ENCODE peak calls at places on chromosomes 13 and 19, in four cellular contexts. One of them, this sample, is unnamed.
A peak's percentile ranks its signal among the peaks of the same experiment; 100 is the strongest.

GRCh38 chr19:32098953-32099352 is 246.5 kb upstream of the ZNF507 start:
- DNase-seq in AG20443: no peak
- DNase-seq in caudate nucleus: no peak
- DNase-seq in NCI-H1436 treated with DMSO at 0.1 percent for 48 hours: no peak
- DNase-seq in this sample: no peak

GRCh38 chr13:59111711-59112110 is 1052.0 kb downstream of the DIAPH3 start:
- DNase-seq in AG20443: peak; percentile 39
- DNase-seq in caudate nucleus: no peak
- DNase-seq in NCI-H1436 treated with DMSO at 0.1 percent for 48 hours: no peak
- DNase-seq in this sample: no peak

GRCh38 chr19:17303167-17303939 is at the start of gene ABHD8:
- DNase-seq in AG20443: peak; percentile 95
- DNase-seq in caudate nucleus: peak; percentile 72
- DNase-seq in NCI-H1436 treated with DMSO at 0.1 percent for 48 hours: peak; percentile 68
- DNase-seq in this sample: peak; percentile 97

GRCh38 chr13:20132052-20132634 is 28.7 kb downstream of the GJA3 start:
- DNase-seq in AG20443: no peak
- DNase-seq in caudate nucleus: no peak
- DNase-seq in NCI-H1436 treated with DMSO at 0.1 percent for 48 hours: no peak
- DNase-seq in this sample: no peak

GRCh38 chr19:41428481-41428859 is 1.3 kb upstream of the B3GNT8 start:
- DNase-seq in AG20443: no peak
- DNase-seq in caudate nucleus: no peak
- DNase-seq in NCI-H1436 treated with DMSO at 0.1 percent for 48 hours: no peak
- DNase-seq in this sample: no peak

GRCh38 chr19:33294058-33294798 is 8.1 kb downstream of the CEBPA start:
- DNase-seq in AG20443: no peak
- DNase-seq in caudate nucleus: no peak
- DNase-seq in NCI-H1436 treated with DMSO at 0.1 percent for 48 hours: no peak
- DNase-seq in this sample: no peak

GRCh38 chr19:30565680-30566079 is 193.5 kb downstream of the ZNF536 start:
- DNase-seq in AG20443: no peak
- DNase-seq in caudate nucleus: no peak
- DNase-seq in NCI-H1436 treated with DMSO at 0.1 percent for 48 hours: no peak
- DNase-seq in this sample: no peak

GRCh38 chr19:871446-872265 is 12.2 kb downstream of the CFD start:
- DNase-seq in AG20443: no peak
- DNase-seq in caudate nucleus: no peak
- DNase-seq in NCI-H1436 treated with DMSO at 0.1 percent for 48 hours: no peak
- DNase-seq in this sample: no peak

GRCh38 chr13:97268772-97269171 is 46.6 kb downstream of the MBNL2 start:
- DNase-seq in AG20443: no peak
- DNase-seq in caudate nucleus: no peak
- DNase-seq in NCI-H1436 treated with DMSO at 0.1 percent for 48 hours: no peak
- DNase-seq in this sample: peak; percentile 47

GRCh38 chr19:34772697-34773554 is at the start of gene ZNF599:
- DNase-seq in AG20443: peak; percentile 95
- DNase-seq in caudate nucleus: peak; percentile 63
- DNase-seq in NCI-H1436 treated with DMSO at 0.1 percent for 48 hours: peak; percentile 46
- DNase-seq in this sample: peak; percentile 93

GRCh38 chr13:74246398-74246975 is 112.3 kb upstream of the KLF12 start:
- DNase-seq in AG20443: no peak
- DNase-seq in caudate nucleus: no peak
- DNase-seq in NCI-H1436 treated with DMSO at 0.1 percent for 48 hours: no peak
- DNase-seq in this sample: peak; percentile 38

GRCh38 chr13:66200555-66200954 is 1029.6 kb downstream of the PCDH9 start:
- DNase-seq in AG20443: no peak
- DNase-seq in caudate nucleus: no peak
- DNase-seq in NCI-H1436 treated with DMSO at 0.1 percent for 48 hours: no peak
- DNase-seq in this sample: no peak

GRCh38 chr13:48636550-48636949 is 17.2 kb upstream of the CYSLTR2 start:
- DNase-seq in AG20443: no peak
- DNase-seq in caudate nucleus: no peak
- DNase-seq in NCI-H1436 treated with DMSO at 0.1 percent for 48 hours: no peak
- DNase-seq in this sample: no peak

GRCh38 chr13:92602560-92602959 is 624.0 kb upstream of the GPC6 start:
- DNase-seq in AG20443: no peak
- DNase-seq in caudate nucleus: no peak
- DNase-seq in NCI-H1436 treated with DMSO at 0.1 percent for 48 hours: no peak
- DNase-seq in this sample: no peak